ENCODE peak calls at places on chromosomes 16 and 17, in six cellular contexts. A is ascending aorta, F is A549, X is psoas muscle, U is transverse colon, W is sigmoid colon. E is an unnamed sample.

GRCh38 chr17:1475321-1475854 is 17.1 kb downstream of the MYO1C start:
- DNase-seq in W (no peak), U (no peak), F (no peak), A (no peak), X (no peak), E (no peak)

GRCh38 chr16:27745348-27745747 is 195.4 kb downstream of the KATNIP start:
- DNase-seq in F (peak; percentile 14), W (no peak), X (no peak), U (no peak), A (no peak), E (no peak)

GRCh38 chr16:15832241-15832640 is 24.6 kb downstream of the MYH11 start:
- DNase-seq in A (no peak), F (no peak), U (no peak), W (no peak), X (no peak), E (no peak)

GRCh38 chr17:44786551-44787081 is 27.8 kb downstream of the ADAM11 start:
- DNase-seq in F (no peak), U (no peak), W (no peak), A (no peak), X (no peak), E (no peak)

GRCh38 chr17:54992797-54993639 is 24.5 kb downstream of the STXBP4 start:
- DNase-seq in X (no peak), U (no peak), F (peak; percentile 49), W (no peak), A (no peak), E (peak; percentile 41)

GRCh38 chr16:15466886-15467781 is 32.7 kb downstream of the BMERB1 start:
- DNase-seq in X (no peak), F (no peak), A (no peak), W (no peak), U (no peak), E (peak; percentile 27)

GRCh38 chr16:58678716-58679115 is 5.9 kb downstream of the SLC38A7 start:
- DNase-seq in X (peak; percentile 39), F (no peak), U (no peak), W (peak; percentile 71), A (no peak), E (no peak)

GRCh38 chr17:40819528-40820125 is 2.8 kb downstream of the KRT10 start:
- DNase-seq in A (no peak), F (peak; percentile 21), X (no peak), U (no peak), W (no peak), E (no peak)

GRCh38 chr17:81004336-81005015 is 12.8 kb downstream of the CHMP6 start:
- DNase-seq in U (no peak), A (no peak), X (peak; percentile 10), W (no peak), F (no peak), E (no peak)

GRCh38 chr17:15348030-15348429 is 6.6 kb upstream of the TEKT3 start:
- DNase-seq in A (no peak), X (no peak), F (no peak), U (peak; percentile 86), W (no peak), E (no peak)

GRCh38 chr17:18041776-18042175 is 2.6 kb downstream of the GID4 start:
- DNase-seq in X (peak; percentile 37), A (no peak), F (no peak), W (no peak), U (no peak), E (no peak)

GRCh38 chr17:17403899-17404576 is 72.8 kb upstream of the MED9 start:
- DNase-seq in A (no peak), W (no peak), X (no peak), F (no peak), U (peak; percentile 45), E (no peak)

GRCh38 chr17:47733047-47733413 is at the start of gene TBX21:
- DNase-seq in X (peak; percentile 67), F (peak; percentile 90), A (peak; percentile 25), U (peak; percentile 87), W (peak; percentile 72), E (peak; percentile 83)

GRCh38 chr17:7777017-7777416 is 57.0 kb upstream of the KDM6B start:
- DNase-seq in W (no peak), A (no peak), X (no peak), U (no peak), F (no peak), E (no peak)

GRCh38 chr16:52553322-52553721 is 6.4 kb upstream of the TOX3 start:
- DNase-seq in W (no peak), U (no peak), F (no peak), A (no peak), X (no peak), E (no peak)

GRCh38 chr16:27245276-27246231 is 23.0 kb downstream of the NSMCE1 start:
- DNase-seq in A (no peak), W (peak; percentile 89), F (peak; percentile 65), X (peak; percentile 63), U (no peak), E (no peak)

GRCh38 chr17:66533572-66533971 is 231.2 kb downstream of the PRKCA start:
- DNase-seq in F (no peak), W (peak; percentile 73), U (no peak), A (no peak), X (no peak), E (peak; percentile 55)

GRCh38 chr17:31738067-31738466 is 121.0 kb downstream of the COPRS start:
- DNase-seq in A (no peak), U (no peak), W (no peak), F (no peak), X (no peak), E (no peak)

GRCh38 chr17:31739300-31739699 is 119.7 kb downstream of the COPRS start:
- DNase-seq in W (no peak), X (no peak), U (no peak), F (no peak), A (no peak), E (no peak)

GRCh38 chr17:31738488-31738887 is 120.6 kb downstream of the COPRS start:
- DNase-seq in A (no peak), X (no peak), F (no peak), U (no peak), W (no peak), E (no peak)

GRCh38 chr17:31741371-31741770 is 117.7 kb downstream of the COPRS start:
- DNase-seq in U (no peak), X (no peak), A (no peak), W (no peak), F (no peak), E (no peak)

GRCh38 chr17:31740611-31741082 is 118.4 kb downstream of the COPRS start:
- DNase-seq in F (no peak), U (no peak), A (no peak), X (no peak), W (no peak), E (peak; percentile 79)
- H3K27ac ChIP-seq in F (no peak overlapping the region), U (peak overlapping the region; percentile 43), A (peak overlapping the region; percentile 80), X (no peak overlapping the region), W (peak overlapping the region; percentile 78), E (peak overlapping the region; percentile 52)

DNA sequence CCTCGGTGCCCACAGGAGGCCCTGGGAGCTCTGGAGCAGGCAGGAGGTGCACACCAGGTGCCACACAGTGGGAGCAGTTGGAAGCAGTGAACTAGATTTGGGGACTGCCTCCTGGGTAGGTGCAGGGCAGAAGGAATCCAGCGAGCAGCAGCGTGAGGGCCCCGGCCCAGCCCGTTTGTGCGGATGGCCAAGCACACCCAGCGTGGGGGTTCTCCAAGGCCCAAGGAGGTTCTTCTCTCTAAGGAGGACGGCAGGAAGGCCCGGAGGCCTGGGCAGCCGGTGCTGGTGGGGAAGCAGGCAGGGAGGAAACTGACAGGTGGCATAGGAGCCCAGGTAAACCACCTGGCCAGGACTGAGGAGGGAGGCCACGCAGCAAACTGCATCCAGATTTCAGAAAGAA is 17.0 kb downstream of the SOX8 start:
- DNase-seq in A (no peak), X (no peak), U (no peak), F (no peak), W (no peak), E (no peak)
- H3K9me3 ChIP-seq in A (peaks cover 16% of the 10 kb centered on the region), X (no peaks in the 10 kb centered on the region), U (no peaks in the 10 kb centered on the region), F (no peaks in the 10 kb centered on the region), W (peaks cover 9% of the 10 kb centered on the region), E (peaks cover 6% of the 10 kb centered on the region)

DNA sequence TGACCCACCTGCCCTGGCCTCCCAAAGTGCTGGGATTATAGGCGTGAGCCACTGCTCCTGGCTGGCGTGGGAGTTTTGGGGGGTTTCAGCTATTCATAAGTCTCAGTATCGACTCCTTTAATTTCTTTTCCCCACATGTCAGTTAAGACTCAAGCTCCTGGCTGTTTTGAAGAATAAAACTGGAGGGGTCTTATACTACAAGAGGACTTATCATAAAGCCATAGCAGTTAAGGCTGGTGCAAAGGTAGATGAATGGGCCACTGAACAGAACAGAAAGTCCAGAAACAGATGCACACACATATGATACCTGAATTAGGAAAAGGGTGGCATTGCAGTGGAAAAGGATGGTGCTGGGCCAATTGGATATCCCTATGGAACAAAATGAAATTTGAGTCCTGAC is 47.4 kb downstream of the TBX4 start:
- DNase-seq in U (no peak), A (no peak), X (no peak), W (no peak), F (no peak), E (no peak)
- H3K27ac ChIP-seq in U (no peak overlapping the region), A (no peak overlapping the region), X (no peak overlapping the region), W (no peak overlapping the region), F (no peak overlapping the region), E (no peak overlapping the region)

DNA sequence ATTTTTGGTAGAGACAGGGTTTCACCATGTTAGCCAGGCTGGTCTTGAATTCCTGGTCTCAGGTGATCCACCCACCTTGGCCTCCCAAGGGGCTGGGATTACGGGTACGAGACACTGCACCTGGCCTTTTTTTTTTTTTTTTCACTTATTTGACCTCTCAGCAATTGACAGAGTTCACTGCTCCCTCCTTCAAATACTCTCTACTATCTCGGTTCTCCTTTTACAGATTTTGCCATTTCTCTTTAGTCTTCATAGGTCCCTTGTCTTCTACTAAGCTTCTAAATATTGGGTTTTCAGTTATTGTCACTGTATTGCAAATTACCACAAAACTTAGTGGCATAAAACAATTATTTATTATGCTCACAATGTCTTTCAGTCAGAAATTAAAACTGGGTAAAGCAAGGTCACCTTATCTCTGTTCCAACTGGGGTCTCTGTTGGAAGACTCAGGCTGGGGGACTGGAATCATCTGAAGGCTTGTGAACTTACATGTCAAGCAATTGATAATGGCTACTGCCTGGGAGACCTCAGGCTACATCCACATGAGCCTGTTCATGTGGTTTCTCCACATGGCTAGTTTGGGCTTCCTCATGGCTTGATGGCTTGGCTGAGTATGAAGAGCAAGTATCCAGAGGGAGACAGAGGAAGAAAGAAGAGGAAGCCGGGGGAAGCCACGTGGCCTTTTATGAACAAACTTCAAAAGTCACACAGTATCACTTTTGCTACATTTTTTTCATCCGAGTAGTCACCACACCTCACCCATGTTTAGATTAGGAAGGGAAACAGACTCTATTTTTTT is 159.1 kb downstream of the TRIM37 start:
- DNase-seq in W (no peak), X (no peak), A (no peak), F (no peak), U (no peak), E (no peak)
- H3K9me3 ChIP-seq in W (no peaks in the 10 kb centered on the region), X (peaks cover 10% of the 10 kb centered on the region), A (peaks cover 17% of the 10 kb centered on the region), F (peaks cover 38% of the 10 kb centered on the region), U (peaks cover 19% of the 10 kb centered on the region), E (peaks cover 7% of the 10 kb centered on the region)

E was measured in SJSA1.